ENCODE peak calls at places on chromosome 2, in ten cellular contexts. J, Z, W, X, P, G, Y, F, H and R are unnamed samples.

GRCh38 chr2:163173591-163173990 is 335.0 kb upstream of the KCNH7 start:
- DNase-seq in F (no peak), X (no peak), P (no peak), W (no peak), Z (no peak), H (no peak), Y (no peak), J (no peak), G (no peak), R (no peak)

GRCh38 chr2:56540901-56541300 is 357.1 kb downstream of the CCDC85A start:
- DNase-seq in J (no peak), F (no peak), Y (peak), Z (no peak), W (no peak), P (no peak), X (no peak), G (no peak), H (no peak), R (no peak)

GRCh38 chr2:209314641-209315040 is 109.2 kb upstream of the MAP2 start:
- DNase-seq in Z (no peak), H (no peak), X (no peak), W (no peak), F (no peak), P (no peak), Y (peak), G (no peak), J (peak), R (peak)

GRCh38 chr2:189933911-189934399 is 128.6 kb downstream of the MSTN start:
- DNase-seq in X (no peak), W (peak), J (peak), F (no peak), H (peak), Y (peak), P (peak), G (no peak), Z (no peak), R (peak)

GRCh38 chr2:57497489-57498096 is 549.0 kb upstream of the VRK2 start:
- DNase-seq in X (peak), Y (peak), P (peak), J (peak), Z (peak), G (no peak), H (no peak), W (peak), F (peak), R (peak)

GRCh38 chr2:107648781-107649413 is 177.8 kb upstream of the RGPD4 start:
- DNase-seq in W (no peak), F (no peak), Z (no peak), P (no peak), Y (no peak), G (no peak), X (no peak), J (no peak), H (no peak), R (peak)

GRCh38 chr2:197973772-197974171 is 169.4 kb downstream of the PLCL1 start:
- DNase-seq in Z (no peak), G (no peak), W (no peak), P (no peak), F (no peak), Y (no peak), J (peak), H (no peak), X (no peak), R (no peak)

GRCh38 chr2:203240491-203240890 is 1.7 kb downstream of the CYP20A1 start:
- DNase-seq in X (no peak), Z (no peak), P (no peak), H (no peak), F (no peak), Y (no peak), G (no peak), W (no peak), J (no peak), R (no peak)

GRCh38 chr2:120465989-120466703 is 120.2 kb downstream of the INHBB start:
- DNase-seq in Z (no peak), W (no peak), Y (no peak), H (no peak), J (no peak), X (no peak), P (no peak), G (no peak), F (no peak), R (no peak)

GRCh38 chr2:30265441-30266015 is 34.2 kb downstream of the LBH start:
- DNase-seq in W (peak), Z (no peak), P (peak), X (no peak), G (no peak), Y (peak), H (no peak), J (peak), F (no peak), R (peak)

GRCh38 chr2:212088353-212088752 is 450.2 kb downstream of the ERBB4 start:
- DNase-seq in H (no peak), Y (no peak), X (no peak), F (no peak), P (no peak), J (no peak), Z (no peak), G (no peak), W (no peak), R (no peak)

GRCh38 chr2:222468338-222468737 is 44.0 kb downstream of the SGPP2 start:
- DNase-seq in F (no peak), Y (peak), J (peak), Z (peak), W (no peak), H (no peak), P (no peak), G (peak), X (no peak), R (no peak)

GRCh38 chr2:120617055-120617454 is 118.6 kb upstream of the GLI2 start:
- DNase-seq in Z (peak), W (no peak), J (peak), Y (no peak), H (no peak), F (no peak), P (no peak), X (no peak), G (no peak), R (no peak)

GRCh38 chr2:218228366-218229092 is 11.5 kb downstream of the ARPC2 start:
- DNase-seq in F (no peak), Z (no peak), G (no peak), X (no peak), W (no peak), Y (peak), H (no peak), J (no peak), P (no peak), R (peak)

GRCh38 chr2:39432701-39433100 is 4.4 kb downstream of the MAP4K3 start:
- DNase-seq in W (no peak), X (no peak), Z (no peak), P (no peak), G (no peak), F (no peak), Y (no peak), J (no peak), H (no peak), R (no peak)

GRCh38 chr2:75287624-75288313 is 88.4 kb upstream of the TACR1 start:
- DNase-seq in F (no peak), H (no peak), G (no peak), P (no peak), J (no peak), Z (no peak), X (no peak), Y (no peak), W (no peak), R (no peak)

GRCh38 chr2:100126172-100126571 is 16.2 kb downstream of the AFF3 start:
- DNase-seq in X (no peak), Z (peak), H (no peak), J (no peak), F (peak), G (peak), Y (peak), P (no peak), W (no peak), R (no peak)

GRCh38 chr2:172811027-172811426 is 75.4 kb downstream of the RAPGEF4 start:
- DNase-seq in J (peak), W (no peak), Z (no peak), H (no peak), G (no peak), Y (no peak), X (no peak), P (no peak), F (peak), R (peak)

GRCh38 chr2:100252811-100253698 is 69.2 kb downstream of the LONRF2 start:
- DNase-seq in X (no peak), J (no peak), W (no peak), Y (no peak), Z (peak), G (peak), H (no peak), P (no peak), F (no peak), R (no peak)

GRCh38 chr2:189661957-189662321 is 680 bp downstream of the ASNSD1 start:
- DNase-seq in Y (no peak), Z (no peak), W (no peak), G (no peak), P (no peak), F (no peak), H (no peak), J (peak), X (no peak), R (no peak)

GRCh38 chr2:71934595-71935263 is 212.9 kb downstream of the CYP26B1 start:
- DNase-seq in X (no peak), J (peak), W (no peak), G (peak), F (no peak), Y (peak), P (no peak), Z (no peak), H (no peak), R (peak)